ENCODE peak calls at places on chromosome 9, in six cellular contexts. R, W, O, A, K and J are unnamed samples.
A peak's percentile ranks its signal among the peaks of the same experiment; 100 is the strongest.

GRCh38 chr9:133699546-133699945 is 38.6 kb downstream of the SARDH start:
- DNase-seq in R (no peak), W (no peak), O (no peak), A (no peak), K (no peak), J (no peak)

GRCh38 chr9:34454571-34455065 is 3.8 kb downstream of the FAM219A start:
- DNase-seq in R (peak; percentile 39), W (no peak), O (peak; percentile 68), A (peak; percentile 41), K (no peak), J (no peak)

GRCh38 chr9:22790329-22790728 is 343.7 kb downstream of the DMRTA1 start:
- DNase-seq in R (no peak), W (no peak), O (no peak), A (no peak), K (no peak), J (no peak)

GRCh38 chr9:26955921-26956886 is at the start of gene IFT74:
- DNase-seq in R (peak; percentile 93), W (peak; percentile 99), O (peak; percentile 98), A (peak; percentile 97), K (peak; percentile 59), J (peak; percentile 99)

GRCh38 chr9:91426123-91426745 is 2.6 kb upstream of the NFIL3 start:
- DNase-seq in R (peak; percentile 51), W (no peak), O (no peak), A (no peak), K (no peak), J (no peak)

GRCh38 chr9:89427621-89428221 is 70.2 kb downstream of the SEMA4D start:
- DNase-seq in R (no peak), W (no peak), O (peak; percentile 32), A (no peak), K (no peak), J (no peak)

GRCh38 chr9:105154723-105155191 is 89.7 kb upstream of the SLC44A1 start:
- DNase-seq in R (no peak), W (no peak), O (no peak), A (no peak), K (no peak), J (no peak)

GRCh38 chr9:70868661-70869652 is 252.5 kb downstream of the TRPM3 start:
- DNase-seq in R (no peak), W (no peak), O (no peak), A (no peak), K (no peak), J (no peak)

GRCh38 chr9:32603914-32604852 is 31.2 kb upstream of the NDUFB6 start:
- DNase-seq in R (peak; percentile 81), W (no peak), O (no peak), A (no peak), K (no peak), J (no peak)

GRCh38 chr9:123568691-123569342 is 212.8 kb downstream of the CRB2 start:
- DNase-seq in R (no peak), W (no peak), O (no peak), A (no peak), K (no peak), J (no peak)

GRCh38 chr9:121992571-121993212 is 100.4 kb downstream of the TTLL11 start:
- DNase-seq in R (peak; percentile 69), W (peak; percentile 82), O (peak; percentile 79), A (peak; percentile 76), K (peak; percentile 22), J (peak; percentile 55)

GRCh38 chr9:110605586-110605985 is 26.0 kb upstream of the SVEP1 start:
- DNase-seq in R (no peak), W (no peak), O (no peak), A (no peak), K (no peak), J (no peak)

GRCh38 chr9:128809831-128810230 is 8.5 kb upstream of the ENDOG start:
- DNase-seq in R (no peak), W (no peak), O (no peak), A (no peak), K (no peak), J (no peak)

GRCh38 chr9:81680006-81680405 is 9.3 kb downstream of the TLE1 start:
- DNase-seq in R (no peak), W (no peak), O (no peak), A (no peak), K (no peak), J (no peak)

GRCh38 chr9:136241540-136241939 is 4.1 kb downstream of the QSOX2 start:
- DNase-seq in R (no peak), W (no peak), O (no peak), A (no peak), K (no peak), J (no peak)
- H3K27ac ChIP-seq in R (no peak overlapping the region), W (no peak overlapping the region), O (no peak overlapping the region), A (no peak overlapping the region), K (no peak overlapping the region), J (no peak overlapping the region)

GRCh38 chr9:95096807-95097206 is 220.7 kb downstream of the FANCC start:
- DNase-seq in R (no peak), W (no peak), O (no peak), A (peak; percentile 48), K (no peak), J (peak; percentile 11)

GRCh38 chr9:95096381-95096780 is 221.1 kb downstream of the FANCC start:
- DNase-seq in R (no peak), W (no peak), O (no peak), A (no peak), K (no peak), J (peak; percentile 46)

GRCh38 chr9:95095619-95096355 is 221.7 kb downstream of the FANCC start:
- DNase-seq in R (no peak), W (no peak), O (no peak), A (no peak), K (no peak), J (no peak)

GRCh38 chr9:95098391-95098921 is 219.1 kb downstream of the FANCC start:
- DNase-seq in R (no peak), W (no peak), O (no peak), A (peak; percentile 67), K (no peak), J (peak; percentile 26)

GRCh38 chr9:95097279-95097678 is 220.2 kb downstream of the FANCC start:
- DNase-seq in R (no peak), W (no peak), O (no peak), A (no peak), K (no peak), J (no peak)
- H3K4me1 ChIP-seq in R (peaks cover 11% of the 10 kb centered on the region), W (peaks cover 15% of the 10 kb centered on the region), O (peaks cover 59% of the 10 kb centered on the region), A (peaks cover 81% of the 10 kb centered on the region), K (peaks cover 18% of the 10 kb centered on the region), J (no peaks in the 10 kb centered on the region)

DNA sequence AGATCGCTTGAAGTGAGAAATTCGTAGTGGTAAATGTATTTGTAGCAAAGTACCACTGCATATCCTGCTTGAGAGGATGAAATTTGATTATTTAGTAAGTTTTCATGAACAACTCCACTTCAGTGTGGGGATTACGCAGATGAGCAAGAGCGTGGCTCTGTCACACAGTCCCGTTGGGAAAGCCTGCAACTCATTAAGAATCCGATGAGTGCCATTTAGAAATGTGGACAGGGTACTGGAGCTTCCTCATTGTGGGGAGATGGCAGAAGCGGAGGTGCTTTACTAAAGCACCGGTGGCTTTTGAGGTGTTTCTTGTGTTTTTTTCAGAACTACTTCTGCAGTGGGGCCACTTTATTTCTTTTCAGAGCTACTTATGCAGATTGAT is 1.4 kb downstream of the TJP2 start:
- DNase-seq in R (no peak), W (no peak), O (no peak), A (no peak), K (no peak), J (no peak)
- H3K4me3 ChIP-seq in R (no peak overlapping the region), W (peak overlapping the region; percentile 48), O (peak overlapping the region; percentile 93), A (peak overlapping the region; percentile 70), K (peak overlapping the region; percentile 78), J (peak overlapping the region; percentile 40)

GRCh38 chr9:96383165-96383939 is at the start of gene SLC35D2:
- DNase-seq in R (no peak), W (peak; percentile 47), O (peak; percentile 71), A (peak; percentile 22), K (no peak), J (peak; percentile 90)
- H3K27ac ChIP-seq in R (peak within 1 kb of the TSS; percentile 43), W (peak within 1 kb of the TSS; percentile 88), O (peak within 1 kb of the TSS; percentile 43), A (peak within 1 kb of the TSS; percentile 68), K (peak within 1 kb of the TSS; percentile 97), J (peak within 1 kb of the TSS; percentile 72)